ENCODE peak calls at places on chromosomes 6 and 20, in ten cellular contexts. P, F, Q, D, I, W, X, C, G and Y are unnamed samples.

GRCh38 chr6:6461138-6461537 is 127.4 kb upstream of the LY86 start:
- DNase-seq in P (no peak), F (no peak), Q (no peak), D (no peak), I (no peak), W (no peak), X (no peak), C (no peak), G (no peak), Y (no peak)

GRCh38 chr6:135030532-135031178 is 24.0 kb downstream of the HBS1L start:
- DNase-seq in P (no peak), F (peak; percentile 31), Q (no peak), D (no peak), I (no peak), W (no peak), X (peak; percentile 38), C (no peak), G (no peak), Y (no peak)

GRCh38 chr6:252775-253526 is 39.3 kb upstream of the DUSP22 start:
- DNase-seq in P (no peak), F (no peak), Q (no peak), D (no peak), I (no peak), W (no peak), X (no peak), C (no peak), G (no peak), Y (peak; percentile 79)

GRCh38 chr20:5069141-5069806 is 50.5 kb downstream of the PCNA start:
- DNase-seq in P (no peak), F (no peak), Q (no peak), D (no peak), I (no peak), W (no peak), X (no peak), C (no peak), G (no peak), Y (no peak)

GRCh38 chr20:51003776-51004175 is 19.1 kb downstream of the KCNG1 start:
- DNase-seq in P (no peak), F (no peak), Q (no peak), D (no peak), I (no peak), W (no peak), X (no peak), C (no peak), G (no peak), Y (no peak)

GRCh38 chr6:32967151-32968091 is 973 bp upstream of the BRD2 start:
- DNase-seq in P (no peak), F (peak; percentile 30), Q (peak; percentile 79), D (no peak), I (no peak), W (no peak), X (peak; percentile 97), C (no peak), G (no peak), Y (peak; percentile 87)

GRCh38 chr6:88380083-88380482 is 213.9 kb upstream of the CNR1 start:
- DNase-seq in P (no peak), F (no peak), Q (peak; percentile 47), D (no peak), I (no peak), W (peak; percentile 1), X (peak; percentile 41), C (no peak), G (no peak), Y (peak; percentile 58)

GRCh38 chr6:24903681-24904080 is 32.1 kb downstream of the RIPOR2 start:
- DNase-seq in P (no peak), F (no peak), Q (no peak), D (no peak), I (no peak), W (no peak), X (no peak), C (no peak), G (no peak), Y (no peak)

GRCh38 chr6:75220365-75220764 is 14.5 kb upstream of the COL12A1 start:
- DNase-seq in P (no peak), F (no peak), Q (no peak), D (no peak), I (no peak), W (no peak), X (no peak), C (no peak), G (no peak), Y (no peak)

GRCh38 chr20:3248167-3248992 is 9.4 kb upstream of the SLC4A11 start:
- DNase-seq in P (no peak), F (no peak), Q (peak; percentile 35), D (no peak), I (no peak), W (no peak), X (peak; percentile 63), C (no peak), G (no peak), Y (peak; percentile 81)

GRCh38 chr20:63042448-63043071 is 35.8 kb upstream of the BHLHE23 start:
- DNase-seq in P (no peak), F (no peak), Q (no peak), D (no peak), I (no peak), W (no peak), X (no peak), C (no peak), G (no peak), Y (no peak)

GRCh38 chr6:134171517-134171916 is 119.1 kb upstream of the SLC2A12 start:
- DNase-seq in P (no peak), F (no peak), Q (no peak), D (no peak), I (no peak), W (no peak), X (no peak), C (no peak), G (no peak), Y (no peak)

GRCh38 chr20:277496-277781 is 13.1 kb downstream of the C20orf96 start:
- DNase-seq in P (no peak), F (no peak), Q (no peak), D (no peak), I (no peak), W (no peak), X (no peak), C (no peak), G (no peak), Y (no peak)

GRCh38 chr20:45154183-45154582 is 20.5 kb upstream of the PI3 start:
- DNase-seq in P (no peak), F (no peak), Q (no peak), D (no peak), I (no peak), W (no peak), X (no peak), C (no peak), G (no peak), Y (peak; percentile 9)

GRCh38 chr6:34359438-34360158 is 32.9 kb downstream of the NUDT3 start:
- DNase-seq in P (no peak), F (no peak), Q (no peak), D (no peak), I (no peak), W (no peak), X (no peak), C (no peak), G (no peak), Y (no peak)

GRCh38 chr20:2114990-2115681 is 13.5 kb downstream of the STK35 start:
- DNase-seq in P (no peak), F (no peak), Q (no peak), D (no peak), I (no peak), W (no peak), X (no peak), C (no peak), G (no peak), Y (no peak)

GRCh38 chr6:37547564-37548061 is 47.9 kb upstream of the CCDC167 start:
- DNase-seq in P (no peak), F (no peak), Q (peak; percentile 85), D (no peak), I (no peak), W (peak; percentile 4), X (no peak), C (no peak), G (no peak), Y (no peak)

GRCh38 chr6:11813585-11813984 is 35.0 kb upstream of the ADTRP start:
- DNase-seq in P (no peak), F (no peak), Q (no peak), D (no peak), I (no peak), W (no peak), X (no peak), C (no peak), G (no peak), Y (no peak)

GRCh38 chr20:60762386-60762785 is 489.7 kb upstream of the CDH4 start:
- DNase-seq in P (no peak), F (no peak), Q (no peak), D (no peak), I (no peak), W (no peak), X (no peak), C (no peak), G (no peak), Y (no peak)

GRCh38 chr6:158031445-158032353 is 50.0 kb downstream of the SYNJ2 start:
- DNase-seq in P (no peak), F (no peak), Q (peak; percentile 90), D (no peak), I (no peak), W (no peak), X (peak; percentile 92), C (peak; percentile 46), G (no peak), Y (peak; percentile 95)

GRCh38 chr6:35552285-35552917 is 39.7 kb upstream of the TULP1 start:
- DNase-seq in P (peak; percentile 57), F (peak; percentile 67), Q (peak; percentile 29), D (peak; percentile 24), I (peak; percentile 49), W (no peak), X (peak; percentile 81), C (peak; percentile 66), G (peak; percentile 57), Y (peak; percentile 74)

GRCh38 chr6:149060300-149060984 is 257.1 kb upstream of the TAB2 start:
- DNase-seq in P (peak; percentile 20), F (peak; percentile 33), Q (no peak), D (peak; percentile 34), I (peak; percentile 51), W (no peak), X (no peak), C (peak; percentile 71), G (peak; percentile 24), Y (peak; percentile 64)

GRCh38 chr20:21421601-21422236 is 24.4 kb upstream of the NKX2-4 start:
- DNase-seq in P (no peak), F (no peak), Q (no peak), D (no peak), I (no peak), W (no peak), X (no peak), C (no peak), G (no peak), Y (no peak)

GRCh38 chr6:7216941-7217621 is 95.9 kb downstream of the SSR1 start:
- DNase-seq in P (no peak), F (no peak), Q (peak; percentile 54), D (no peak), I (no peak), W (no peak), X (no peak), C (no peak), G (no peak), Y (no peak)

GRCh38 chr6:165774903-165775608 is 112.0 kb upstream of the PDE10A start:
- DNase-seq in P (no peak), F (no peak), Q (no peak), D (no peak), I (peak; percentile 28), W (no peak), X (no peak), C (no peak), G (no peak), Y (no peak)

GRCh38 chr6:138277835-138278234 is 59.5 kb upstream of the PBOV1 start:
- DNase-seq in P (no peak), F (no peak), Q (no peak), D (no peak), I (no peak), W (no peak), X (no peak), C (no peak), G (no peak), Y (no peak)

GRCh38 chr20:24620937-24621519 is 151.6 kb downstream of the SYNDIG1 start:
- DNase-seq in P (no peak), F (no peak), Q (no peak), D (no peak), I (no peak), W (no peak), X (no peak), C (no peak), G (no peak), Y (no peak)

GRCh38 chr6:54717849-54718455 is 128.6 kb upstream of the FAM83B start:
- DNase-seq in P (peak; percentile 33), F (peak; percentile 26), Q (peak; percentile 56), D (no peak), I (peak; percentile 47), W (peak; percentile 29), X (peak; percentile 81), C (peak; percentile 31), G (peak; percentile 39), Y (peak; percentile 54)